ENCODE peak calls at places on chromosomes 6 and 20, in eight cellular contexts. One of them, this sample, is unnamed.

GRCh38 chr6:96142142-96142541 is 126.4 kb downstream of the FUT9 start:
- DNase-seq in GM12865: no peak
- DNase-seq in HFFc6: no peak
- DNase-seq in AG09319: no peak
- DNase-seq in pancreas: no peak
- DNase-seq in coronary artery: no peak
- DNase-seq in nephron progenitor cell: no peak
- DNase-seq in epithelial cell of esophagus: no peak
- DNase-seq in this sample: no peak

GRCh38 chr6:1796706-1797529 is 187.2 kb downstream of the FOXC1 start:
- DNase-seq in GM12865: peak
- DNase-seq in HFFc6: peak
- DNase-seq in AG09319: no peak
- DNase-seq in pancreas: no peak
- DNase-seq in coronary artery: no peak
- DNase-seq in nephron progenitor cell: no peak
- DNase-seq in epithelial cell of esophagus: no peak
- DNase-seq in this sample: peak

GRCh38 chr20:14744723-14745122 is 407.3 kb upstream of the FLRT3 start:
- DNase-seq in GM12865: peak
- DNase-seq in HFFc6: no peak
- DNase-seq in AG09319: no peak
- DNase-seq in pancreas: no peak
- DNase-seq in coronary artery: no peak
- DNase-seq in nephron progenitor cell: no peak
- DNase-seq in epithelial cell of esophagus: no peak
- DNase-seq in this sample: peak

GRCh38 chr6:1178590-1178989 is 133.3 kb upstream of the FOXQ1 start:
- DNase-seq in GM12865: no peak
- DNase-seq in HFFc6: no peak
- DNase-seq in AG09319: no peak
- DNase-seq in pancreas: no peak
- DNase-seq in coronary artery: no peak
- DNase-seq in nephron progenitor cell: no peak
- DNase-seq in epithelial cell of esophagus: no peak
- DNase-seq in this sample: no peak

GRCh38 chr6:31769684-31770371 is 7.3 kb downstream of the VWA7 start:
- DNase-seq in GM12865: peak
- DNase-seq in HFFc6: peak
- DNase-seq in AG09319: no peak
- DNase-seq in pancreas: peak
- DNase-seq in coronary artery: no peak
- DNase-seq in nephron progenitor cell: peak
- DNase-seq in epithelial cell of esophagus: peak
- DNase-seq in this sample: peak

GRCh38 chr6:2258112-2258511 is 12.7 kb upstream of the GMDS start:
- DNase-seq in GM12865: no peak
- DNase-seq in HFFc6: no peak
- DNase-seq in AG09319: no peak
- DNase-seq in pancreas: no peak
- DNase-seq in coronary artery: no peak
- DNase-seq in nephron progenitor cell: no peak
- DNase-seq in epithelial cell of esophagus: no peak
- DNase-seq in this sample: no peak

GRCh38 chr6:169212897-169213813 is 40.5 kb downstream of the THBS2 start:
- DNase-seq in GM12865: peak
- DNase-seq in HFFc6: peak
- DNase-seq in AG09319: peak
- DNase-seq in pancreas: peak
- DNase-seq in coronary artery: peak
- DNase-seq in nephron progenitor cell: peak
- DNase-seq in epithelial cell of esophagus: peak
- DNase-seq in this sample: peak

GRCh38 chr6:156427345-156427744 is 349.8 kb upstream of the ARID1B start:
- DNase-seq in GM12865: no peak
- DNase-seq in HFFc6: peak
- DNase-seq in AG09319: no peak
- DNase-seq in pancreas: no peak
- DNase-seq in coronary artery: peak
- DNase-seq in nephron progenitor cell: no peak
- DNase-seq in epithelial cell of esophagus: peak
- DNase-seq in this sample: no peak

GRCh38 chr20:32583581-32584045 is 1.5 kb downstream of the NOL4L start:
- DNase-seq in GM12865: no peak
- DNase-seq in HFFc6: no peak
- DNase-seq in AG09319: no peak
- DNase-seq in pancreas: no peak
- DNase-seq in coronary artery: no peak
- DNase-seq in nephron progenitor cell: peak
- DNase-seq in epithelial cell of esophagus: no peak
- DNase-seq in this sample: no peak

GRCh38 chr6:11762782-11763459 is 15.7 kb downstream of the ADTRP start:
- DNase-seq in GM12865: no peak
- DNase-seq in HFFc6: no peak
- DNase-seq in AG09319: no peak
- DNase-seq in pancreas: no peak
- DNase-seq in coronary artery: no peak
- DNase-seq in nephron progenitor cell: no peak
- DNase-seq in epithelial cell of esophagus: no peak
- DNase-seq in this sample: no peak

GRCh38 chr6:129370268-129370916 is 339.6 kb downstream of the ARHGAP18 start:
- DNase-seq in GM12865: peak
- DNase-seq in HFFc6: peak
- DNase-seq in AG09319: no peak
- DNase-seq in pancreas: peak
- DNase-seq in coronary artery: no peak
- DNase-seq in nephron progenitor cell: peak
- DNase-seq in epithelial cell of esophagus: peak
- DNase-seq in this sample: peak

GRCh38 chr6:127195833-127196232 is 70.8 kb upstream of the RNF146 start:
- DNase-seq in GM12865: no peak
- DNase-seq in HFFc6: no peak
- DNase-seq in AG09319: no peak
- DNase-seq in pancreas: no peak
- DNase-seq in coronary artery: no peak
- DNase-seq in nephron progenitor cell: no peak
- DNase-seq in epithelial cell of esophagus: no peak
- DNase-seq in this sample: no peak

GRCh38 chr20:17936791-17937687 is 31.6 kb downstream of the SNX5 start:
- DNase-seq in GM12865: no peak
- DNase-seq in HFFc6: peak
- DNase-seq in AG09319: no peak
- DNase-seq in pancreas: peak
- DNase-seq in coronary artery: no peak
- DNase-seq in nephron progenitor cell: no peak
- DNase-seq in epithelial cell of esophagus: no peak
- DNase-seq in this sample: no peak

GRCh38 chr20:47220161-47220582 is 136.3 kb downstream of the ZMYND8 start:
- DNase-seq in GM12865: peak
- DNase-seq in HFFc6: peak
- DNase-seq in AG09319: no peak
- DNase-seq in pancreas: no peak
- DNase-seq in coronary artery: no peak
- DNase-seq in nephron progenitor cell: peak
- DNase-seq in epithelial cell of esophagus: peak
- DNase-seq in this sample: peak

GRCh38 chr6:162485464-162485863 is 242.1 kb downstream of the PRKN start:
- DNase-seq in GM12865: no peak
- DNase-seq in HFFc6: no peak
- DNase-seq in AG09319: no peak
- DNase-seq in pancreas: no peak
- DNase-seq in coronary artery: no peak
- DNase-seq in nephron progenitor cell: no peak
- DNase-seq in epithelial cell of esophagus: no peak
- DNase-seq in this sample: no peak

GRCh38 chr6:75205776-75206334 is at the start of gene COL12A1:
- DNase-seq in GM12865: no peak
- DNase-seq in HFFc6: peak
- DNase-seq in AG09319: peak
- DNase-seq in pancreas: peak
- DNase-seq in coronary artery: peak
- DNase-seq in nephron progenitor cell: peak
- DNase-seq in epithelial cell of esophagus: peak
- DNase-seq in this sample: peak

GRCh38 chr20:4083103-4083864 is 67.9 kb upstream of the RNF24 start:
- DNase-seq in GM12865: no peak
- DNase-seq in HFFc6: no peak
- DNase-seq in AG09319: no peak
- DNase-seq in pancreas: no peak
- DNase-seq in coronary artery: peak
- DNase-seq in nephron progenitor cell: peak
- DNase-seq in epithelial cell of esophagus: no peak
- DNase-seq in this sample: no peak
- TF ChIP-seq CTCF in GM12865: no peak
- TF ChIP-seq CTCF in HFFc6: no peak
- TF ChIP-seq CTCF in AG09319: no peak
- TF ChIP-seq CTCF in pancreas: no peak
- TF ChIP-seq CTCF in coronary artery: no peak
- TF ChIP-seq CTCF in nephron progenitor cell: no peak
- TF ChIP-seq CTCF in epithelial cell of esophagus: no peak
- TF ChIP-seq CTCF in this sample: no peak

GRCh38 chr20:50095476-50096078 is 17.4 kb downstream of the UBE2V1 start:
- DNase-seq in GM12865: no peak
- DNase-seq in HFFc6: no peak
- DNase-seq in AG09319: no peak
- DNase-seq in pancreas: no peak
- DNase-seq in coronary artery: no peak
- DNase-seq in nephron progenitor cell: no peak
- DNase-seq in epithelial cell of esophagus: peak
- DNase-seq in this sample: no peak
- TF ChIP-seq CTCF in GM12865: no peak
- TF ChIP-seq CTCF in HFFc6: no peak
- TF ChIP-seq CTCF in AG09319: no peak
- TF ChIP-seq CTCF in pancreas: no peak
- TF ChIP-seq CTCF in coronary artery: no peak
- TF ChIP-seq CTCF in nephron progenitor cell: no peak
- TF ChIP-seq CTCF in epithelial cell of esophagus: no peak
- TF ChIP-seq CTCF in this sample: no peak

GRCh38 chr6:73985891-73986290 is 289.9 kb downstream of the CD109 start:
- DNase-seq in GM12865: peak
- DNase-seq in HFFc6: peak
- DNase-seq in AG09319: peak
- DNase-seq in pancreas: no peak
- DNase-seq in coronary artery: no peak
- DNase-seq in nephron progenitor cell: no peak
- DNase-seq in epithelial cell of esophagus: peak
- DNase-seq in this sample: no peak
- TF ChIP-seq CTCF in GM12865: no peak
- TF ChIP-seq CTCF in HFFc6: peak
- TF ChIP-seq CTCF in AG09319: peak
- TF ChIP-seq CTCF in pancreas: no peak
- TF ChIP-seq CTCF in coronary artery: no peak
- TF ChIP-seq CTCF in nephron progenitor cell: no peak
- TF ChIP-seq CTCF in epithelial cell of esophagus: peak
- TF ChIP-seq CTCF in this sample: no peak

DNA sequence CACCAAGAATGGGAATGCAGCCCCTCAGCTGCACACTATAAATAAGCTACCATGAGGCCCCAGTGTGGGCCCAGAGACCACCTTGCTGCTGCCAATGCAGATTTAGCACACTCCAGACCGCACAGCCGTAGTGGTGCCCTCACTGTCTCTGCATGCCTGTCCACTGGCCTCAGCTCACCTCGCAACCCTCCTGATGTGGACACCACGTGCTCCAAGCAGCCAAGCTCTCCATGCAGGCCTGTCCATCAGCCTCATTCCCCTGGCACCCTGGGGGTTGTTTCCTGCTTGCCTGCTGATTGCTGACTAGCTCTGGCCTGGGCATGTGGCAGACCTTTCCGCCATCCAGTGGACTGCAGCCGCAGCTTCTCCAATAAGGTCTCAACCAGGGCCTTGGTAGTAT is 36.2 kb downstream of the ZBTB9 start:
- DNase-seq in GM12865: no peak
- DNase-seq in HFFc6: no peak
- DNase-seq in AG09319: no peak
- DNase-seq in pancreas: no peak
- DNase-seq in coronary artery: no peak
- DNase-seq in nephron progenitor cell: no peak
- DNase-seq in epithelial cell of esophagus: no peak
- DNase-seq in this sample: no peak
- TF ChIP-seq CTCF in GM12865: no peak
- TF ChIP-seq CTCF in HFFc6: no peak
- TF ChIP-seq CTCF in AG09319: no peak
- TF ChIP-seq CTCF in pancreas: no peak
- TF ChIP-seq CTCF in coronary artery: no peak
- TF ChIP-seq CTCF in nephron progenitor cell: no peak
- TF ChIP-seq CTCF in epithelial cell of esophagus: no peak
- TF ChIP-seq CTCF in this sample: no peak

DNA sequence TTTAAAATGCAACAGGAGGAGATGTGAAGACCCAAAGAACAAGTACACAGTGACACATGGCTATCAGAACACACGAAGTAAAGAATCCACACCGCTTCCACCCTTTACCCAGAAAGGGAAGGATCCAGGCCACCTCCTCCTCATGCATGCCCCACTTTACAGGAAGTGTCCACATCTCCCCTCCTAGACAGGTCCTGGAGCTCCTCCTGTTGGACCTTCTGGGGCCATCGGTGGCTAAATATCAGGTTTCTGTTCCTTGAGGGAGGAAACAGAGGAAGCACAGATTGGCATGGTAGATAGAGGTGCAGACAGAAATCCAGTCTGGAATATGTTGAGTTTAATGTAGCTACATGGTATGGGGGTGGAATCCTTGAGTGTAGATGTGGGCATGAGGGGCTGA is 10.9 kb downstream of the NINL start:
- DNase-seq in GM12865: no peak
- DNase-seq in HFFc6: peak
- DNase-seq in AG09319: no peak
- DNase-seq in pancreas: no peak
- DNase-seq in coronary artery: peak
- DNase-seq in nephron progenitor cell: no peak
- DNase-seq in epithelial cell of esophagus: peak
- DNase-seq in this sample: no peak
- TF ChIP-seq CTCF in GM12865: no peak
- TF ChIP-seq CTCF in HFFc6: peak
- TF ChIP-seq CTCF in AG09319: peak
- TF ChIP-seq CTCF in pancreas: no peak
- TF ChIP-seq CTCF in coronary artery: no peak
- TF ChIP-seq CTCF in nephron progenitor cell: no peak
- TF ChIP-seq CTCF in epithelial cell of esophagus: peak
- TF ChIP-seq CTCF in this sample: no peak

DNA sequence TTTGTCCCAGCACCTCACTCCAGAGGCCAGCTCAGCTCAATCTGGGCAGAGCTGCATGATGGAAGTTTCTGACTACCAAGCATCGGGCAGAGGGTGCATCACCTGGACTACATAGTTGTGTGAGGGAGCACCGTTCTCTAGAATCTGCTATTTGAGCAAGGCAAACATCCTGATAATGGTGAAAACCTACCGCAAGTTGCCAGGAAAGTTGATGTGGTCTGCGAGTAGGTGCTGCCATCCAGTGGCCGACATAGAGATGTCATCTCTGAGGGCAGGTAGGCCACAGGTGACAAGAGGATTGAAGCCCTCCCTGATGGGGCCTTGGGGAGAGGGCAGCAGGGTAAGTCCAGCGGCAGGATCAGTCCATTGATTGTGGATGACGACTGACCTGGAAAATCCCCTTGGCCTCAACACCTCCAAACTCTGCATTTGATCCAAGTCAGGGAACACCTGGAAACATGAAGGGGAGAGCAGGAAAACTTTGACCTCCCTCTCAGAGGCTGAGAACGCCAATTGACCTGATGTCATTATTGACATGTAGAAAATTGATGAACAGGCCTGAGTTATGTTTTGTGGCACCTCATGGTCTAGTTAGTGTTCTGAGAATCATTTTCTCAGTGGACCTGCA is 3.9 kb upstream of the LPA start:
- DNase-seq in GM12865: peak
- DNase-seq in HFFc6: no peak
- DNase-seq in AG09319: no peak
- DNase-seq in pancreas: peak
- DNase-seq in coronary artery: no peak
- DNase-seq in nephron progenitor cell: peak
- DNase-seq in epithelial cell of esophagus: peak
- DNase-seq in this sample: peak
- TF ChIP-seq CTCF in GM12865: peak
- TF ChIP-seq CTCF in HFFc6: peak
- TF ChIP-seq CTCF in AG09319: no peak
- TF ChIP-seq CTCF in pancreas: peak
- TF ChIP-seq CTCF in coronary artery: no peak
- TF ChIP-seq CTCF in nephron progenitor cell: peak
- TF ChIP-seq CTCF in epithelial cell of esophagus: peak
- TF ChIP-seq CTCF in this sample: peak